ENCODE peak calls at places on chromosomes 6 and 20, in five cellular contexts. W is HCT116, Y is K562, D is GM12878, T is A549. X is an unnamed sample.

GRCh38 chr20:11301699-11302098 is 616.0 kb upstream of the BTBD3 start:
- DNase-seq in W (no peak), Y (no peak), D (no peak), T (no peak), X (no peak)

GRCh38 chr6:91476000-91476399 is 889.1 kb upstream of the MAP3K7 start:
- DNase-seq in W (no peak), Y (no peak), D (no peak), T (no peak), X (peak)

GRCh38 chr6:37074053-37074827 is 68.8 kb downstream of the FGD2 start:
- DNase-seq in W (no peak), Y (peak), D (no peak), T (no peak), X (peak)

GRCh38 chr6:26197736-26198625 is 110.8 kb downstream of the HFE start:
- DNase-seq in W (peak), Y (no peak), D (no peak), T (no peak), X (peak)

GRCh38 chr6:38016824-38017223 is 197.3 kb downstream of the ZFAND3 start:
- DNase-seq in W (no peak), Y (no peak), D (no peak), T (no peak), X (no peak)

GRCh38 chr6:100347901-100348550 is 116.7 kb downstream of the SIM1 start:
- DNase-seq in W (no peak), Y (no peak), D (no peak), T (no peak), X (peak)

GRCh38 chr6:105135907-105136432 is 43.8 kb downstream of the POPDC3 start:
- DNase-seq in W (no peak), Y (no peak), D (no peak), T (no peak), X (peak)

GRCh38 chr6:163392533-163392932 is 22.0 kb upstream of the QKI start:
- DNase-seq in W (peak), Y (peak), D (no peak), T (no peak), X (peak)

GRCh38 chr20:43916073-43916874 is 1.6 kb downstream of the TOX2 start:
- DNase-seq in W (no peak), Y (no peak), D (no peak), T (no peak), X (no peak)

GRCh38 chr20:43938017-43938655 is 23.5 kb downstream of the TOX2 start:
- DNase-seq in W (no peak), Y (no peak), D (no peak), T (no peak), X (no peak)

GRCh38 chr6:136014454-136015421 is 163.2 kb downstream of the PDE7B start:
- DNase-seq in W (no peak), Y (no peak), D (no peak), T (peak), X (peak)

GRCh38 chr6:168221497-168222079 is 98.0 kb downstream of the DACT2 start:
- DNase-seq in W (no peak), Y (no peak), D (no peak), T (no peak), X (no peak)

GRCh38 chr20:53617791-53618489 is 24.3 kb upstream of the ZNF217 start:
- DNase-seq in W (no peak), Y (no peak), D (no peak), T (no peak), X (no peak)

GRCh38 chr20:1830240-1830639 is 65.0 kb upstream of the SIRPA start:
- DNase-seq in W (peak), Y (no peak), D (no peak), T (peak), X (peak)

GRCh38 chr6:110415297-110415916 is at the start of gene DDO:
- DNase-seq in W (no peak), Y (peak), D (no peak), T (no peak), X (peak)

GRCh38 chr6:169342655-169343054 is 89.0 kb upstream of the THBS2 start:
- DNase-seq in W (no peak), Y (no peak), D (no peak), T (no peak), X (no peak)

GRCh38 chr20:50919567-50919966 is 11.7 kb downstream of the ADNP start:
- DNase-seq in W (no peak), Y (no peak), D (no peak), T (no peak), X (peak)

GRCh38 chr6:158080849-158081656 is 87.0 kb downstream of the SERAC1 start:
- DNase-seq in W (no peak), Y (no peak), D (no peak), T (no peak), X (no peak)

GRCh38 chr20:48638546-48638945 is 189.3 kb downstream of the PREX1 start:
- DNase-seq in W (peak), Y (no peak), D (no peak), T (no peak), X (peak)

GRCh38 chr20:35012227-35013069 is 56.8 kb downstream of the MYH7B start:
- DNase-seq in W (no peak), Y (no peak), D (no peak), T (no peak), X (no peak)

GRCh38 chr6:107652526-107653182 is 162.7 kb downstream of the SOBP start:
- DNase-seq in W (no peak), Y (no peak), D (no peak), T (no peak), X (no peak)

GRCh38 chr6:145012039-145012662 is 723.2 kb downstream of the EPM2A start:
- DNase-seq in W (no peak), Y (no peak), D (no peak), T (no peak), X (peak)

GRCh38 chr6:43496370-43497128 is 13.6 kb downstream of the LRRC73 start:
- DNase-seq in W (no peak), Y (peak), D (no peak), T (peak), X (peak)

GRCh38 chr6:132931937-132932336 is 117.6 kb downstream of the RPS12 start:
- DNase-seq in W (no peak), Y (no peak), D (no peak), T (no peak), X (peak)

GRCh38 chr20:44153636-44154043 is 33.3 kb downstream of the JPH2 start:
- DNase-seq in W (no peak), Y (no peak), D (no peak), T (no peak), X (peak)

GRCh38 chr20:25136643-25137559 is 55.0 kb upstream of the VSX1 start:
- DNase-seq in W (peak), Y (no peak), D (no peak), T (peak), X (peak)

GRCh38 chr6:16762547-16763477 is 1.6 kb upstream of the ATXN1 start:
- DNase-seq in W (peak), Y (peak), D (no peak), T (peak), X (peak)

GRCh38 chr6:35449287-35449881 is 2.8 kb upstream of the FANCE start:
- DNase-seq in W (no peak), Y (peak), D (no peak), T (peak), X (peak)

GRCh38 chr20:39904713-39905112 is 784.3 kb downstream of the MAFB start:
- DNase-seq in W (no peak), Y (no peak), D (no peak), T (no peak), X (no peak)

GRCh38 chr20:63484236-63484635 is 11.8 kb upstream of the KCNQ2 start:
- DNase-seq in W (no peak), Y (no peak), D (no peak), T (no peak), X (no peak)

GRCh38 chr6:78324213-78324612 is 543.1 kb upstream of the IRAK1BP1 start:
- DNase-seq in W (no peak), Y (no peak), D (no peak), T (no peak), X (no peak)

GRCh38 chr6:156752666-156753301 is 24.4 kb upstream of the ARID1B start:
- DNase-seq in W (no peak), Y (no peak), D (peak), T (no peak), X (no peak)

GRCh38 chr6:106613590-106613989 is 15.7 kb downstream of the RTN4IP1 start:
- DNase-seq in W (no peak), Y (no peak), D (no peak), T (no peak), X (no peak)

GRCh38 chr20:39885975-39886649 is 802.9 kb downstream of the MAFB start:
- DNase-seq in W (no peak), Y (no peak), D (no peak), T (no peak), X (peak)

GRCh38 chr20:44186674-44187053 is 324 bp downstream of the JPH2 start:
- DNase-seq in W (no peak), Y (no peak), D (no peak), T (no peak), X (no peak)

GRCh38 chr6:82142524-82142923 is 105.0 kb downstream of the IBTK start:
- DNase-seq in W (no peak), Y (no peak), D (no peak), T (no peak), X (no peak)

GRCh38 chr20:62553838-62554161 is 78.0 kb upstream of the GATA5 start:
- DNase-seq in W (no peak), Y (no peak), D (no peak), T (no peak), X (no peak)

GRCh38 chr6:27275025-27275956 is 27.8 kb downstream of the PRSS16 start:
- DNase-seq in W (peak), Y (peak), D (no peak), T (no peak), X (no peak)

GRCh38 chr6:84416043-84416657 is 188.7 kb upstream of the CEP162 start:
- DNase-seq in W (no peak), Y (no peak), D (no peak), T (no peak), X (no peak)

GRCh38 chr6:84415517-84415916 is 188.1 kb upstream of the CEP162 start:
- DNase-seq in W (no peak), Y (no peak), D (no peak), T (no peak), X (no peak)

GRCh38 chr6:84415068-84415467 is 187.6 kb upstream of the CEP162 start:
- DNase-seq in W (no peak), Y (no peak), D (no peak), T (no peak), X (no peak)

GRCh38 chr6:84414531-84414930 is 187.1 kb upstream of the CEP162 start:
- DNase-seq in W (no peak), Y (no peak), D (no peak), T (no peak), X (no peak)

DNA sequence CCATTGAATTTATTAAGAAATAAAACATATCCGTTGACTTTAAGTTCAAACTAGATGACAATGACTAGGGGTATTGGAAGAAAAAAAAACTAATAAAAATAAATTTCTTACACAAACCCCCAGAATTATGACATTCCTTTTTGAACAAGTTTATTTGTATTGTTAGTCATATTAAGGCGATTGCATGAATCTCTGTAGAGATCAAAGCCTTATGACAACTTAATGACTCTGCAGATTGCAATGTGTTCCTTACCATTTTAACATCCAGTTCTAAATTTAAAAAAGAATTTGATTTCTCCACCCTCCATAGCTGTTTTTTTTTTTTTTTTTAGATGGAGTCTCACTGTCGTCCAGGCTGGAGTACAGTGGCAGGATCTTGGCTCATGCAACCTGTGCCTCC is 189.8 kb upstream of the CEP162 start:
- DNase-seq in W (no peak), Y (no peak), D (no peak), T (no peak), X (peak)
- TF ChIP-seq CEBPB in W (no peak), Y (no peak), D (no peak), T (no peak), X (no peak)

DNA sequence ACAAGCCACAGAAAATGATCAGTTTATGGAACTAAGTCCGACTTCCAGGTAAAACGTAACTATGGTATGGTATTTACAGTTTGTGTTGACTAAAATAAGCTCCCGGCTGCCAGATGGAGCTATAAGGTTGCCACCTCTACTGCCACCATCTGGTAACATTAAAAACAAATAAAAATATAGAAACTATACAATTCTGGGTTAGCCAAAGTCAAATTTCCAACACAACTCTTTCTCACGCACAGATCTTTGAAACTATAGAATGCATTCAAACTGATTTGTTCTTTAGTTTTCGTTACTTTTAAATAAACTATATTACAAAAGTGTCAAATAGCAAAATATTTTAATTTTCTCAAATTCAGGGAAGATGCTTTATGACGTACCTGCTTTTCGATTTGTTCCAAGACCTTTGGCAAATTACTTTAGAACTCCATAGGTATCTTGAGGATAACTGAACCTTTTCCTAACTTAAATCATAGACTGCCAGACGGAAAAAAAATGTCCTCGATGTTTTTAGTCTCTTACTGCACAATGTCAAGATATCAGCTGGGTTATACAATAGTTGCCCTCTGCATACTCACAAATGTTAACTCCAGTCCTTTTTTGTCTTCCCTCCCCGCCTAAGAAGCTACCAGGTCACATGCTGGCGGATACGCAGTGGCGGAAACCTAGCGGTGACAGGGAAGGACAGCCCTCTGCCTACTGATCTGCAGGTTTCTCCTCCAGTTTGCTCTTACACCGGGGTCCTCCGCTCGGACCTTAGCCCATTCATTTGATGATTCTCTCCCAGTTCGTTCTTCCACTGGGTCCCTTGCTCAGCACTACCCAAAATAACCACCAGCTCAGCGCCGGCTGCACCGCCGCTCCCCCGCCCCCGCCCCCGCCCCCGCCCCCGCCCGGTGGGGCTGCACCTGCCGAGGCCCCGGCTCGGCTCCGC is 888 bp downstream of the SLC17A5 start:
- DNase-seq in W (peak), Y (peak), D (peak), T (peak), X (peak)
- TF ChIP-seq CEBPB in W (no peak), Y (no peak), D (no peak), T (no peak), X (no peak)

DNA sequence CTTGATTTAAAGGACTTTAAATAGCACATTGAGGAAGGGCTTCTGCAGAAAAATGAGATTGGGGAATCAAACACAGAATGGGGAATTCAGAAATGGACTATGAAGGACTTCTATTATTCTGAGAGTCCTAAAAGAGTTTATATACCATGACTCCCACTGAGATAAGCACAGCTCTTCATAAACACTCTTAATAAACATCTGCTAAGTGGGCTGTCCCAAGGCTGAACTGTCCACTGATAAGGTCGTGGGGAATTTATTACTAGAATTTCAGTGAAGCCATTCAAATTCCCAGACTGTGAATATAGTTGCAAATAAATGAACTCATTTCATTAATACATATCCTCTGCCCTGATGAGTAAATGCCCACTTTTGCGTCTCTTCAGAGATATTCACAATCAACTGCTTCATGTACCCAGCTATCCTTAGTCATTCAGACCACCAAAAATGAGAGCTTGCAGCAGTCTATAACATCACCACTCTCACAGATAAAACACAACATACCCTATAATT is 468.2 kb upstream of the RUNX2 start:
- DNase-seq in W (no peak), Y (no peak), D (no peak), T (no peak), X (peak)
- TF ChIP-seq CEBPB in W (no peak), Y (no peak), D (no peak), T (no peak), X (no peak)

GRCh38 chr6:166046232-166046631 is 121.4 kb downstream of the TBXT start:
- DNase-seq in W (no peak), Y (no peak), D (no peak), T (peak), X (peak)

GRCh38 chr6:166041277-166041676 is 126.4 kb downstream of the TBXT start:
- DNase-seq in W (no peak), Y (no peak), D (no peak), T (no peak), X (no peak)

GRCh38 chr6:166045173-166045957 is 122.3 kb downstream of the TBXT start:
- DNase-seq in W (no peak), Y (no peak), D (no peak), T (no peak), X (peak)

GRCh38 chr6:166050559-166050958 is 117.1 kb downstream of the TBXT start:
- DNase-seq in W (no peak), Y (no peak), D (no peak), T (no peak), X (no peak)

DNA sequence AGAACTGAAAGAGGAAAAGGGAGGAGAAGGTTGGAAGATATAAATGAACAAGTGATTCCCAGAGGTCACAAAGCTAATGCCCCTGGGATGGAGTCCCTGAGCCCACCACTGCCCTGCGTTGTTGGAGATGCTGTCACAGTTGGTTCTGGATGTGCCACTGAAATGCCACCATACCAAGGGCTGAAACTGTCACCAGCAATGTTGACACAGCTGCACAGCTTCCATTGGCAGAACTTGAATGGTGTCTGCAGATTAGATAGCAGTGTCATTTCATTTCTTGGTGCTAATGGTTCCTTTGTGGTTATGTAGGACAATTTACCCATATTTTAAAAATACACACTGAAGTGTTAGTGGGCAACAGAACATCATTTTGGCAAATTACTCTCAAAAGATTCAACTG is 120.7 kb downstream of the TBXT start:
- DNase-seq in W (no peak), Y (no peak), D (no peak), T (no peak), X (no peak)
- TF ChIP-seq CEBPB in W (no peak), Y (no peak), D (no peak), T (no peak), X (no peak)

X was measured in IMR-90.